ENCODE peak calls at places on chromosomes 1 and 21, in nine cellular contexts. C, S, V, J, H, M, W, F and Z are unnamed samples.

GRCh38 chr1:160653620-160654016 is 6.8 kb upstream of the SLAMF1 start:
- DNase-seq in C (no peak), S (no peak), V (no peak), J (no peak), H (no peak), M (no peak), W (no peak), F (no peak), Z (no peak)

GRCh38 chr21:41703857-41704501 is 62.9 kb downstream of the RIPK4 start:
- DNase-seq in C (no peak), S (no peak), V (no peak), J (peak), H (no peak), M (no peak), W (peak), F (peak), Z (peak)

GRCh38 chr1:59682405-59683080 is 132.2 kb upstream of the HOOK1 start:
- DNase-seq in C (no peak), S (no peak), V (no peak), J (no peak), H (peak), M (no peak), W (no peak), F (no peak), Z (no peak)

GRCh38 chr1:57162607-57163235 is 196.9 kb upstream of the C8B start:
- DNase-seq in C (no peak), S (no peak), V (no peak), J (no peak), H (peak), M (no peak), W (no peak), F (no peak), Z (no peak)

GRCh38 chr1:17581389-17582123 is 42.1 kb downstream of the ARHGEF10L start:
- DNase-seq in C (no peak), S (no peak), V (no peak), J (no peak), H (no peak), M (no peak), W (no peak), F (no peak), Z (peak)

GRCh38 chr1:167706931-167707877 is 14.6 kb upstream of the MPZL1 start:
- DNase-seq in C (no peak), S (no peak), V (no peak), J (no peak), H (no peak), M (no peak), W (no peak), F (no peak), Z (no peak)

GRCh38 chr21:25842925-25843324 is 108.2 kb downstream of the GABPA start:
- DNase-seq in C (no peak), S (no peak), V (no peak), J (no peak), H (no peak), M (no peak), W (no peak), F (no peak), Z (no peak)

GRCh38 chr1:172821609-172822274 is 162.8 kb downstream of the FASLG start:
- DNase-seq in C (no peak), S (no peak), V (peak), J (peak), H (peak), M (peak), W (peak), F (peak), Z (no peak)

GRCh38 chr1:221327954-221328353 is 413.9 kb downstream of the DUSP10 start:
- DNase-seq in C (no peak), S (no peak), V (no peak), J (no peak), H (no peak), M (no peak), W (no peak), F (no peak), Z (no peak)

GRCh38 chr1:185719021-185719420 is 15.2 kb upstream of the HMCN1 start:
- DNase-seq in C (peak), S (no peak), V (no peak), J (peak), H (peak), M (peak), W (peak), F (peak), Z (no peak)

GRCh38 chr1:150976879-150977694 is 2.5 kb upstream of the CERS2 start:
- DNase-seq in C (peak), S (no peak), V (peak), J (peak), H (peak), M (peak), W (peak), F (peak), Z (peak)

GRCh38 chr1:5551274-5551966 is 440.8 kb downstream of the NPHP4 start:
- DNase-seq in C (no peak), S (no peak), V (peak), J (peak), H (no peak), M (peak), W (peak), F (peak), Z (no peak)

GRCh38 chr1:50425376-50426107 is 2.3 kb upstream of the DMRTA2 start:
- DNase-seq in C (peak), S (no peak), V (no peak), J (no peak), H (no peak), M (peak), W (no peak), F (no peak), Z (no peak)

GRCh38 chr1:50424045-50424939 is 1.0 kb upstream of the DMRTA2 start:
- DNase-seq in C (peak), S (no peak), V (no peak), J (no peak), H (no peak), M (peak), W (no peak), F (no peak), Z (no peak)

GRCh38 chr1:50426108-50426700 is 3.0 kb upstream of the DMRTA2 start:
- DNase-seq in C (peak), S (no peak), V (no peak), J (no peak), H (no peak), M (no peak), W (no peak), F (no peak), Z (no peak)

GRCh38 chr1:50423670-50424000 is 392 bp upstream of the DMRTA2 start:
- DNase-seq in C (peak), S (no peak), V (no peak), J (no peak), H (peak), M (peak), W (peak), F (no peak), Z (no peak)

GRCh38 chr1:50424940-50425375 is 1.7 kb upstream of the DMRTA2 start:
- DNase-seq in C (peak), S (no peak), V (no peak), J (no peak), H (no peak), M (no peak), W (no peak), F (no peak), Z (no peak)
- TF ChIP-seq EZH2 in C (peak), S (no peak), V (no peak), J (peak), H (no peak), M (peak), W (no peak), F (no peak), Z (no peak)

GRCh38 chr1:16294219-16295212 is 57.5 kb upstream of the CPLANE2 start:
- DNase-seq in C (no peak), S (no peak), V (no peak), J (no peak), H (no peak), M (no peak), W (peak), F (no peak), Z (no peak)

GRCh38 chr1:16296643-16297042 is 55.6 kb downstream of the FBXO42 start:
- DNase-seq in C (no peak), S (no peak), V (no peak), J (no peak), H (no peak), M (no peak), W (no peak), F (no peak), Z (no peak)

GRCh38 chr1:16289959-16290358 is 53.0 kb upstream of the CPLANE2 start:
- DNase-seq in C (peak), S (no peak), V (no peak), J (no peak), H (no peak), M (no peak), W (no peak), F (peak), Z (no peak)

GRCh38 chr1:16292739-16293138 is 55.8 kb upstream of the CPLANE2 start:
- DNase-seq in C (no peak), S (no peak), V (no peak), J (no peak), H (no peak), M (no peak), W (no peak), F (no peak), Z (no peak)

DNA sequence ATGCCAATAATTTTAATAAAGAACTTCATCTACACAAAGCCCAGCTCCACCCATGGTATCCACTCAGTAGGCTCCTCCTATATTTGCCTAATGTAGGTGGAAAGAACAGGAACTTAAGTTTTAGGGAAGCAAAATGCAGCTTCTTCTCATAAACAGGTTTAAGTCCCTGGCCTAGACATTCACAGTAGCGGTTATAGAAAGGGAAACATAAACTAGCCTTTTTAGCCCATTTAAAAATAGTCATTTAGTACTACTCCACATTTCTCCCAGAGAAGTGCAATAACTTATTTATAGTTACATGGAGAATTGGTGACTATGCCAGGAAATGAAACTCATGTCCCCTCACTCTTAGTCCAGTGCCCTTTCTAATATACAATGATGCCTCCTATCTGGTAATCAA is 56.6 kb upstream of the CPLANE2 start:
- DNase-seq in C (no peak), S (no peak), V (no peak), J (no peak), H (no peak), M (no peak), W (no peak), F (no peak), Z (no peak)
- TF ChIP-seq EZH2 in C (no peak), S (no peak), V (no peak), J (no peak), H (no peak), M (no peak), W (no peak), F (no peak), Z (no peak)

GRCh38 chr1:34029525-34029924 is 135.5 kb downstream of the CSMD2 start:
- DNase-seq in C (no peak), S (no peak), V (no peak), J (no peak), H (no peak), M (no peak), W (no peak), F (no peak), Z (no peak)
- TF ChIP-seq EZH2 in C (no peak), S (no peak), V (no peak), J (no peak), H (no peak), M (no peak), W (no peak), F (no peak), Z (no peak)

GRCh38 chr1:39690943-39691382 is 270 bp downstream of the HPCAL4 start:
- DNase-seq in C (no peak), S (no peak), V (no peak), J (no peak), H (no peak), M (no peak), W (no peak), F (no peak), Z (no peak)

GRCh38 chr1:39692152-39693064 is 1.2 kb upstream of the HPCAL4 start:
- DNase-seq in C (peak), S (no peak), V (no peak), J (no peak), H (peak), M (no peak), W (no peak), F (no peak), Z (no peak)

GRCh38 chr1:39689635-39690034 is 1.6 kb downstream of the HPCAL4 start:
- DNase-seq in C (no peak), S (no peak), V (no peak), J (no peak), H (no peak), M (peak), W (no peak), F (no peak), Z (no peak)

GRCh38 chr1:39690225-39690624 is 1.0 kb downstream of the HPCAL4 start:
- DNase-seq in C (no peak), S (no peak), V (no peak), J (no peak), H (no peak), M (no peak), W (no peak), F (no peak), Z (no peak)

DNA sequence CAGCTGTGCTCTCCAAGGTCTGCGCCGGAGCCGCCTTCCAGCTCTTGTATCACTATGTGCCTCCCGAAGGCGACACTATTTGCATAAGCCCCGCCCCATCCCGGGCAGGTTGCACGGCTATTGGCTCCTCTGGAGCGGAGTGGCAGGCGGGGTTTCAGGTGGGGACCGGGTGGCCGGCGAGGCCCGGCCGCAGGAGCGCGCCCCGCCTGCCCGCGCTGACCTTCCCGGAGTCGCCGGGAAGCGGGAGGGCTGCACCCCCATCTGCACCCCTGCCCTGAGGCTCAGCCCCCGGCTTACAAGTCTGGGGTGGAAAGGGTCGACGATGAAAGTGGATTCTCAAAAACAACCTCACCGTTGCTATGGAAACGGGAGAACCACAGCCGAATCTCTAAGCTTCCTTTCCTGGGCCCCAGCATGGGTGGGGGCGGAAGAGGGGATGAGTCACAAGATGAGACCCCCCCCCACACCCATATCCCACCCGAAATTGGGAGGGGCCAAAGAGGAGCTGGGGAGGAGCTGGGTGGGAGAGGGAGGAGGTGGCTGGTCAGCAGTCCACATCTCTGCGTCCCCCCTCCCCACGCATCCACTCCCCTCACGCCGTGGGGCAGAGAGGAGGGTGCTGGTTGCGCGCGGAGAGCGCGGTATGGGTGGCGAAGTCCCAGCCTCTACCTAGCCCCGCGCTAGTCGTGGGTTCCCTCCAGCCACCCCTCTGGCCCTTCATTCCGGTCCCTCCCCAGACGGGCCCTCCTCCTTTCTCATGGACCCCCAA is at the start of gene HPCAL4:
- DNase-seq in C (peak), S (no peak), V (peak), J (peak), H (peak), M (peak), W (peak), F (peak), Z (peak)
- TF ChIP-seq EZH2 in C (no peak), S (no peak), V (no peak), J (no peak), H (peak), M (no peak), W (no peak), F (no peak), Z (no peak)

GRCh38 chr1:27876341-27877114 is 4.2 kb downstream of the THEMIS2 start:
- DNase-seq in C (no peak), S (no peak), V (no peak), J (no peak), H (no peak), M (no peak), W (no peak), F (no peak), Z (no peak)

GRCh38 chr1:27869719-27870085 is 2.6 kb upstream of the THEMIS2 start:
- DNase-seq in C (no peak), S (no peak), V (no peak), J (no peak), H (no peak), M (no peak), W (no peak), F (no peak), Z (no peak)

GRCh38 chr1:27873671-27874384 is 1.5 kb downstream of the THEMIS2 start:
- DNase-seq in C (no peak), S (no peak), V (no peak), J (no peak), H (no peak), M (no peak), W (no peak), F (no peak), Z (no peak)

GRCh38 chr1:27872059-27872801 is at the start of gene THEMIS2:
- DNase-seq in C (peak), S (no peak), V (peak), J (peak), H (peak), M (peak), W (peak), F (peak), Z (peak)

GRCh38 chr1:27872802-27873665 is 690 bp downstream of the THEMIS2 start:
- DNase-seq in C (peak), S (no peak), V (peak), J (no peak), H (peak), M (peak), W (peak), F (no peak), Z (no peak)
- TF ChIP-seq EZH2 in C (no peak), S (no peak), V (no peak), J (no peak), H (no peak), M (no peak), W (peak), F (no peak), Z (no peak)

DNA sequence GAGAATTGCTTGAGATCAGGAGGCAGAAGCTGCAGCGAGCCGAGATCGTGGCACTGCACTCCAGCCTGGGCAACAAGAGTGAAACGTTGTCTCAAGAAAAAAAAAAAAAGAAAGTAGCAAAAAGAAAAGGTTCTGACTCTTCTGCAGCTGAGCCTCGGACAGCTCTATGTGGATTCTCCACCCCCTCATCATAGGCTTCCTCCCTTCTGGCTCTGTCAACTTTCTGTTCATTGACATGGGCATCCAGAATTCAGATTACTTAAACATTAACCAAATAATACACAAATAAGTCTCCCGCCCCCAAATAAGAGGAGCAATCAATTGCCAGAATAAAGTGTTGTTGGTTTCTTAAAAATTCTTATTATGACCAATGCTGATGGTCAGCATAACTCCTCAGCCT is 10.0 kb downstream of the SUSD4 start:
- DNase-seq in C (no peak), S (no peak), V (no peak), J (no peak), H (no peak), M (no peak), W (no peak), F (no peak), Z (no peak)
- TF ChIP-seq EZH2 in C (no peak), S (no peak), V (no peak), J (no peak), H (no peak), M (no peak), W (no peak), F (no peak), Z (no peak)

GRCh38 chr1:47416319-47417128 is 439 bp downstream of the FOXE3 start:
- DNase-seq in C (peak), S (no peak), V (no peak), J (no peak), H (peak), M (no peak), W (no peak), F (no peak), Z (no peak)

GRCh38 chr1:47415728-47416318 is at the start of gene FOXE3:
- DNase-seq in C (peak), S (no peak), V (no peak), J (no peak), H (no peak), M (no peak), W (no peak), F (no peak), Z (no peak)

GRCh38 chr1:47418122-47418521 is 2.0 kb downstream of the FOXE3 start:
- DNase-seq in C (no peak), S (no peak), V (no peak), J (no peak), H (no peak), M (no peak), W (no peak), F (no peak), Z (no peak)

GRCh38 chr1:47418681-47419272 is 2.7 kb downstream of the FOXE3 start:
- DNase-seq in C (no peak), S (no peak), V (no peak), J (no peak), H (no peak), M (no peak), W (no peak), F (no peak), Z (no peak)

GRCh38 chr1:47417129-47418044 is 1.3 kb downstream of the FOXE3 start:
- DNase-seq in C (peak), S (no peak), V (no peak), J (no peak), H (no peak), M (no peak), W (no peak), F (no peak), Z (no peak)
- TF ChIP-seq EZH2 in C (peak), S (no peak), V (no peak), J (peak), H (no peak), M (no peak), W (no peak), F (no peak), Z (no peak)

GRCh38 chr1:85001742-85002141 is 4.8 kb upstream of the MCOLN2 start:
- DNase-seq in C (no peak), S (no peak), V (no peak), J (no peak), H (no peak), M (no peak), W (no peak), F (no peak), Z (no peak)

GRCh38 chr1:84995484-84996334 is 1.2 kb downstream of the MCOLN2 start:
- DNase-seq in C (no peak), S (no peak), V (no peak), J (no peak), H (no peak), M (no peak), W (no peak), F (peak), Z (peak)

GRCh38 chr1:84998642-84999280 is 1.8 kb upstream of the MCOLN2 start:
- DNase-seq in C (peak), S (no peak), V (no peak), J (peak), H (peak), M (peak), W (no peak), F (peak), Z (no peak)

GRCh38 chr1:84996846-84997666 is at the start of gene MCOLN2:
- DNase-seq in C (peak), S (no peak), V (peak), J (peak), H (peak), M (peak), W (peak), F (peak), Z (peak)

GRCh38 chr1:84997667-84998600 is 1.0 kb upstream of the MCOLN2 start:
- DNase-seq in C (peak), S (no peak), V (no peak), J (peak), H (peak), M (peak), W (peak), F (peak), Z (no peak)
- TF ChIP-seq EZH2 in C (peak), S (no peak), V (no peak), J (peak), H (no peak), M (peak), W (peak), F (no peak), Z (no peak)